ENCODE peak calls at places on chromosomes 3 and 15, in nine cellular contexts. U is endodermal cell, M is GM20000, S is MCF 10A, H is brain microvascular endothelial cell, L is PC-3, J is progenitor cell of endocrine pancreas, Q is AG10803, X is kidney epithelial cell. F is an unnamed sample.

GRCh38 chr3:119630562-119631329 is 29.6 kb downstream of the POPDC2 start:
- DNase-seq in L (no peak), M (no peak), X (no peak), H (peak), U (no peak), J (no peak), S (peak), Q (peak), F (no peak)

GRCh38 chr3:53841296-53841695 is 4.9 kb downstream of the CHDH start:
- DNase-seq in X (no peak), H (no peak), Q (no peak), L (no peak), M (no peak), U (no peak), S (no peak), J (no peak), F (no peak)

GRCh38 chr3:112460519-112460918 is 38.8 kb downstream of the BTLA start:
- DNase-seq in X (no peak), U (no peak), S (no peak), L (no peak), H (no peak), Q (no peak), M (no peak), J (no peak), F (no peak)

GRCh38 chr3:168398371-168399030 is 302.8 kb upstream of the GOLIM4 start:
- DNase-seq in J (no peak), Q (peak), L (peak), H (peak), M (no peak), X (no peak), U (no peak), S (no peak), F (no peak)

GRCh38 chr3:49377483-49377882 is 19.3 kb upstream of the GPX1 start:
- DNase-seq in L (peak), J (no peak), Q (peak), U (no peak), S (peak), M (no peak), X (no peak), H (peak), F (peak)

GRCh38 chr3:81592101-81592500 is 169.3 kb downstream of the GBE1 start:
- DNase-seq in Q (peak), S (peak), H (no peak), M (no peak), J (no peak), X (no peak), L (peak), U (no peak), F (no peak)

GRCh38 chr3:128878556-128879124 is 780 bp upstream of the ACAD9 start:
- DNase-seq in J (no peak), Q (peak), M (peak), S (peak), X (no peak), U (no peak), L (peak), H (peak), F (no peak)

GRCh38 chr3:23575697-23576096 is 230.1 kb upstream of the UBE2E1 start:
- DNase-seq in S (peak), H (peak), X (no peak), Q (peak), L (peak), M (no peak), U (no peak), J (no peak), F (no peak)

GRCh38 chr3:185630182-185630622 is 44.1 kb downstream of the SENP2 start:
- DNase-seq in M (no peak), U (no peak), X (no peak), Q (peak), H (peak), L (peak), J (no peak), S (peak), F (no peak)

GRCh38 chr3:127674099-127674792 is 1.5 kb downstream of the ABTB1 start:
- DNase-seq in Q (no peak), J (no peak), L (no peak), X (no peak), U (no peak), S (no peak), M (no peak), H (no peak), F (no peak)

GRCh38 chr15:33132722-33133345 is 61.7 kb downstream of the FMN1 start:
- DNase-seq in S (peak), L (peak), U (peak), M (no peak), H (peak), J (peak), X (no peak), Q (peak), F (no peak)

GRCh38 chr3:61009025-61009424 is 242.2 kb downstream of the FHIT start:
- DNase-seq in J (no peak), L (no peak), U (peak), Q (no peak), S (no peak), X (no peak), M (no peak), H (no peak), F (no peak)

GRCh38 chr3:176867681-176868663 is 329.3 kb downstream of the TBL1XR1 start:
- DNase-seq in S (peak), J (no peak), M (no peak), X (no peak), U (no peak), L (peak), Q (no peak), H (no peak), F (no peak)

GRCh38 chr15:25565470-25566264 is 126.8 kb upstream of the UBE3A start:
- DNase-seq in S (no peak), Q (no peak), J (no peak), H (no peak), L (no peak), U (no peak), M (no peak), X (no peak), F (no peak)

GRCh38 chr15:25391971-25392733 is 46.7 kb downstream of the UBE3A start:
- DNase-seq in S (peak), U (no peak), L (peak), J (no peak), M (no peak), X (peak), Q (peak), H (peak), F (no peak)

GRCh38 chr3:45819543-45819942 is 22.4 kb downstream of the LZTFL1 start:
- DNase-seq in M (no peak), L (peak), H (no peak), J (no peak), Q (peak), S (peak), X (no peak), U (no peak), F (no peak)

GRCh38 chr3:196968233-196969000 is at the start of gene PIGZ:
- DNase-seq in Q (peak), H (no peak), X (no peak), L (peak), M (peak), S (peak), J (peak), U (peak), F (peak)

GRCh38 chr3:125019271-125019670 is 36.5 kb downstream of the HEG1 start:
- DNase-seq in M (no peak), Q (no peak), U (peak), X (no peak), J (no peak), L (no peak), H (no peak), S (no peak), F (no peak)

GRCh38 chr3:129282727-129283327 is 4.2 kb downstream of the HMCES start:
- DNase-seq in U (no peak), M (peak), Q (peak), L (peak), X (no peak), S (peak), J (no peak), H (no peak), F (peak)

GRCh38 chr15:40248006-40248783 is 9.3 kb downstream of the PAK6 start:
- DNase-seq in L (no peak), S (no peak), M (no peak), Q (no peak), U (no peak), H (no peak), J (no peak), X (no peak), F (no peak)

GRCh38 chr3:94928921-94929320 is 866.1 kb downstream of the NSUN3 start:
- DNase-seq in X (peak), U (no peak), J (no peak), H (peak), L (peak), S (peak), Q (no peak), M (no peak), F (no peak)

GRCh38 chr15:81945014-81945615 is 100.7 kb downstream of the MEX3B start:
- DNase-seq in J (no peak), H (no peak), U (peak), S (no peak), M (no peak), X (no peak), Q (no peak), L (no peak), F (no peak)

GRCh38 chr15:71757741-71758530 is 52.4 kb upstream of the NR2E3 start:
- DNase-seq in S (no peak), L (no peak), M (no peak), X (peak), U (no peak), H (no peak), J (no peak), Q (no peak), F (no peak)

GRCh38 chr3:154886437-154886836 is 193.7 kb upstream of the MME start:
- DNase-seq in Q (peak), J (no peak), S (peak), L (peak), H (peak), X (peak), U (no peak), M (no peak), F (no peak)

GRCh38 chr15:63502137-63502801 is 2.1 kb upstream of the USP3 start:
- DNase-seq in H (no peak), U (no peak), X (no peak), S (no peak), M (no peak), J (no peak), Q (peak), L (peak), F (no peak)

GRCh38 chr3:52606373-52607085 is 70.1 kb downstream of the UQCC5 start:
- DNase-seq in U (no peak), M (no peak), L (peak), Q (peak), X (peak), J (no peak), S (peak), H (peak), F (no peak)

GRCh38 chr3:127194601-127195187 is 1.8 kb downstream of the PRR23E start:
- DNase-seq in S (no peak), H (no peak), Q (no peak), X (no peak), L (no peak), J (no peak), U (no peak), M (no peak), F (peak)

GRCh38 chr15:76986743-76987142 is 8.2 kb upstream of the PSTPIP1 start:
- DNase-seq in L (no peak), X (no peak), S (no peak), H (no peak), J (no peak), Q (no peak), U (peak), M (no peak), F (no peak)

DNA sequence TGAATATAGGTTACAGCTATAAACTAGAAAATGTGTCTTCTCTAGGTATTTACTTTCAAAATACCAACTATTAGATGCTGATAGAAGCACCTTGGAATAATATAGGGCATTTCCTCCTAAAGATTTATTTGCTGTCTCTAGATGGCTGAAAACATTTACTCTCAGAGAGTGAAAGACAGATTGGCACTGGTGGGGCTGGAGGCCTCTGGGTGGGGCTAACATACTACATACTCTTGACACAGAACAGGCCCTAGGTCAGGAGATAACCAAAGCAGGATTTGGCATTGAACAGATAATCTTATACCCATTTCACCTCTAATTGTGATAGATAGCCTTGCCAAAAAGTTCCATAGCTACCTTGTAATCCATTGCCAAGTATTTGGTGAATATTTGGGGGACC is 253.3 kb upstream of the TBC1D5 start:
- DNase-seq in L (no peak), J (no peak), U (no peak), S (no peak), H (no peak), Q (no peak), M (no peak), X (no peak), F (no peak)
- TF ChIP-seq CTCF in L (no peak), J (no peak), U (peak), S (no peak), H (no peak), Q (no peak), M (no peak), X (no peak), F (no peak)

GRCh38 chr3:11258958-11259357 is 13.2 kb upstream of the ATG7 start:
- DNase-seq in S (no peak), X (no peak), J (no peak), M (no peak), L (no peak), Q (no peak), H (no peak), U (no peak), F (no peak)

GRCh38 chr3:11254876-11255275 is 17.3 kb upstream of the ATG7 start:
- DNase-seq in Q (no peak), U (no peak), M (no peak), J (no peak), H (no peak), S (peak), X (no peak), L (no peak), F (no peak)

GRCh38 chr3:11260460-11260859 is 11.7 kb upstream of the ATG7 start:
- DNase-seq in H (no peak), S (no peak), U (no peak), J (no peak), Q (no peak), X (no peak), L (no peak), M (no peak), F (no peak)
- TF ChIP-seq CTCF in H (no peak), S (no peak), U (peak), J (no peak), Q (no peak), X (no peak), L (no peak), M (no peak), F (no peak)

DNA sequence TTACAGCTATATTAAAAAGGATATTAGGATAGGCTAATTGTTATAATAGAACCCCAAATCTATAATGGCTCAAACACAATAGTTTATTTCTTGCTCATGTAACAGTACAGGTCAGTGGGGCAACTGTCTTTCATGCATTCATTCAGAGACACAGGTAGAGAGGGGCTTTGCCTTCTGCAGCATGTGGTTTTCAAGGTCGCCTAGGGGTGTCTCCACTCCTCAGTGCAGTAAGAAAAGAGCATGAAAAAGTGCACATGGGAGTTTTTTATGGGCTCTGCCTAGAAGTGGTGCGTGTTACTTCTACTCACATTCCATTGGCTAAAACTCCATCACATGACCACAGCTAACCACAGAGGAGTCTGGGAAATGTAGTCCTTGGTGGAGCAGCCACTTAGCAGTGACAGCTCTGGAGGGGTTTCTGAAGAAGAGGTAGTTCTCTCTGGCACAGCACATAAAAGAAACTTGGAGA is 1.8 kb downstream of the ZBTB38 start:
- DNase-seq in U (peak), S (peak), L (peak), M (peak), H (peak), Q (peak), J (no peak), X (peak), F (peak)
- TF ChIP-seq CTCF in U (peak), S (no peak), L (peak), M (peak), H (peak), Q (peak), J (peak), X (no peak), F (peak)

GRCh38 chr3:43810797-43811196 is 120.1 kb downstream of the ABHD5 start:
- DNase-seq in L (peak), Q (no peak), S (no peak), U (no peak), X (no peak), M (no peak), H (no peak), J (no peak), F (no peak)

GRCh38 chr3:43817825-43818224 is 127.1 kb downstream of the ABHD5 start:
- DNase-seq in L (peak), M (no peak), J (no peak), H (no peak), Q (no peak), S (no peak), U (no peak), X (peak), F (no peak)

GRCh38 chr3:43818229-43818628 is 127.5 kb downstream of the ABHD5 start:
- DNase-seq in H (no peak), X (no peak), J (no peak), L (no peak), M (no peak), Q (no peak), S (no peak), U (no peak), F (no peak)

GRCh38 chr3:43817081-43817480 is 126.3 kb downstream of the ABHD5 start:
- DNase-seq in U (no peak), H (no peak), L (no peak), J (no peak), M (no peak), S (no peak), X (no peak), Q (no peak), F (no peak)

GRCh38 chr3:43814461-43814860 is 123.7 kb downstream of the ABHD5 start:
- DNase-seq in L (no peak), X (no peak), S (no peak), U (no peak), Q (no peak), M (no peak), H (no peak), J (no peak), F (no peak)
- TF ChIP-seq CTCF in L (no peak), X (no peak), S (no peak), U (no peak), Q (no peak), M (no peak), H (no peak), J (no peak), F (no peak)

GRCh38 chr3:144585408-144585807 is 613.8 kb downstream of the DIPK2A start:
- DNase-seq in L (no peak), M (no peak), U (no peak), H (no peak), X (no peak), S (no peak), J (no peak), Q (no peak), F (no peak)
- TF ChIP-seq CTCF in L (no peak), M (peak), U (peak), H (no peak), X (no peak), S (no peak), J (no peak), Q (no peak), F (peak)

GRCh38 chr3:12708584-12709192 is 44.8 kb upstream of the RAF1 start:
- DNase-seq in S (peak), Q (peak), U (no peak), J (no peak), M (no peak), X (peak), L (peak), H (peak), F (no peak)
- TF ChIP-seq CTCF in S (peak), Q (peak), U (no peak), J (no peak), M (no peak), X (peak), L (peak), H (peak), F (no peak)

GRCh38 chr15:101121511-101122090 is 130.2 kb downstream of the CHSY1 start:
- DNase-seq in H (peak), J (peak), X (no peak), Q (peak), M (peak), L (peak), U (peak), S (no peak), F (peak)
- TF ChIP-seq CTCF in H (peak), J (peak), X (peak), Q (peak), M (peak), L (peak), U (peak), S (no peak), F (peak)

DNA sequence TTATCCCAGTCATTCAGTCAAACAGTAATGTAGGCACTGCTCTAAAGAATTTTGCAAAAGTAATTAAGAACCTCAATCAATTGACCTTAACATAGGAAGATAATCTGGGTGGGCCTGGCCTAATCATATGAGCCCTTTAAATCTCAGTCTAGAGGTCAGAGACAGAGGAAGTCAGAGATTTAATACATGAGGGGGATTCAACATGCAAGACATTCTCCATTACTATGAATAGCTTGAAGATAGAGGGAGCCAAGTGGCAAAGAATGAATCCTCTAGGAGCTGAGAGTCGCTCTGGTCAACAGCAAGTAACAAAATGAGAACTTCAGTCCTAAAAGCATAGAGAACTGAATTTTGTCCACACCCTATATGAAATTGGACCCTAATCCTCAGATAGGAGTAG is 39.0 kb upstream of the MBNL1 start:
- DNase-seq in M (no peak), Q (no peak), S (no peak), U (no peak), L (no peak), H (no peak), X (no peak), J (no peak), F (no peak)
- TF ChIP-seq CTCF in M (no peak), Q (no peak), S (no peak), U (no peak), L (no peak), H (no peak), X (no peak), J (no peak), F (no peak)

GRCh38 chr15:59751552-59752413 is 62.7 kb upstream of the BNIP2 start:
- DNase-seq in X (no peak), H (no peak), J (no peak), Q (peak), M (no peak), L (no peak), S (peak), U (no peak), F (no peak)
- TF ChIP-seq CTCF in X (peak), H (peak), J (peak), Q (peak), M (no peak), L (peak), S (peak), U (peak), F (no peak)

F was measured in GM13976.